ENCODE peak calls at places on chromosomes 12 and 14, in five cellular contexts. M is mesendoderm, N is GM23248, Z is HCT116, D is HepG2. S is an unnamed sample.
A peak's percentile ranks its signal among the peaks of the same experiment; 100 is the strongest.

GRCh38 chr12:127489055-127489454 is 777.9 kb upstream of the TMEM132C start:
- DNase-seq in M (peak; percentile 7), N (no peak), Z (no peak), D (peak; percentile 58), S (no peak)

GRCh38 chr14:44778562-44778961 is 183.2 kb downstream of the KLHL28 start:
- DNase-seq in M (peak; percentile 82), N (peak; percentile 45), Z (no peak), D (no peak), S (peak; percentile 55)

GRCh38 chr14:53840444-53840843 is 116.2 kb downstream of the BMP4 start:
- DNase-seq in M (no peak), N (no peak), Z (peak; percentile 82), D (peak; percentile 35), S (peak; percentile 96)

GRCh38 chr12:87365423-87365822 is 663.8 kb downstream of the C12orf50 start:
- DNase-seq in M (no peak), N (no peak), Z (no peak), D (no peak), S (no peak)

GRCh38 chr14:44833376-44833775 is 128.4 kb downstream of the KLHL28 start:
- DNase-seq in M (no peak), N (peak; percentile 77), Z (peak; percentile 24), D (no peak), S (peak; percentile 73)

GRCh38 chr12:112170376-112170775 is 45.0 kb downstream of the TRAFD1 start:
- DNase-seq in M (no peak), N (peak; percentile 61), Z (no peak), D (no peak), S (peak; percentile 44)

GRCh38 chr14:101575581-101575980 is 14.3 kb downstream of the DIO3 start:
- DNase-seq in M (peak; percentile 37), N (no peak), Z (no peak), D (no peak), S (no peak)

GRCh38 chr14:90518941-90519256 is 122.1 kb downstream of the CALM1 start:
- DNase-seq in M (peak; percentile 72), N (peak; percentile 36), Z (peak; percentile 37), D (peak; percentile 53), S (peak; percentile 52)

GRCh38 chr12:88375301-88375959 is 204.8 kb downstream of the KITLG start:
- DNase-seq in M (no peak), N (no peak), Z (no peak), D (no peak), S (no peak)

GRCh38 chr12:52331039-52331438 is 9.8 kb upstream of the KRT83 start:
- DNase-seq in M (no peak), N (no peak), Z (no peak), D (no peak), S (no peak)

GRCh38 chr14:75069021-75069810 is at the start of gene ZC2HC1C:
- DNase-seq in M (peak; percentile 95), N (peak; percentile 94), Z (peak; percentile 64), D (peak; percentile 89), S (peak; percentile 81)

GRCh38 chr14:67919259-67919658 is 99.7 kb downstream of the RAD51B start:
- DNase-seq in M (peak; percentile 38), N (no peak), Z (no peak), D (no peak), S (no peak)

GRCh38 chr12:1591543-1591942 is 2.8 kb downstream of the FBXL14 start:
- DNase-seq in M (peak; percentile 52), N (peak; percentile 30), Z (no peak), D (no peak), S (no peak)

GRCh38 chr12:26042645-26043044 is 82.2 kb downstream of the BHLHE41 start:
- DNase-seq in M (no peak), N (no peak), Z (no peak), D (no peak), S (no peak)

GRCh38 chr14:57066463-57066862 is 202.2 kb downstream of the EXOC5 start:
- DNase-seq in M (no peak), N (no peak), Z (no peak), D (no peak), S (no peak)

GRCh38 chr14:35384386-35385041 is 20.0 kb downstream of the NFKBIA start:
- DNase-seq in M (no peak), N (peak; percentile 98), Z (no peak), D (peak; percentile 68), S (no peak)

GRCh38 chr12:49903351-49903699 is 375 bp downstream of the FAIM2 start:
- DNase-seq in M (no peak), N (no peak), Z (no peak), D (no peak), S (no peak)

GRCh38 chr14:90677484-90678045 is 138.7 kb downstream of the TTC7B start:
- DNase-seq in M (no peak), N (peak; percentile 77), Z (no peak), D (no peak), S (peak; percentile 79)

DNA sequence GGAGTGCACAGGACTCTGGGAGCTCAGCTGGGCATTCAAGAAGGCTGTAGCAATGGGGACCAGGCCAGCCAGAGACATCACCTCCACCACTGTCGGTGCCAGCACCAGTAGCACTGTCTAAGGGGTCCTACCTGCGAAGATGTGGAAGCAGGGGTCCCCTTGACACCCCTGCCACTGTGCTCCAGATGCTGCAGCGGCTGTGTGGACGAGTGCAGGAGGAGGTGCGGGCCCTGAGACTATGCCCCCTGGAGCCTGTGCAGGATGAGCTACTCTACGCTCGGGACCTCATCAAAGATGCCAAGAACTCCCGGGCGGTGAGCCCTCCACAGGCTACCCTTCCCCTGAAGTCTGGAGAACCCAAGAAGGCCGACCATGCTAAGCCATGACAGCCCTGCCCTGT is 8.6 kb downstream of the CARMIL3 start:
- DNase-seq in M (no peak), N (no peak), Z (no peak), D (no peak), S (no peak)
- H3K79me2 ChIP-seq in M (no peaks in the 10 kb centered on the region), N (no peaks in the 10 kb centered on the region), Z (no peaks in the 10 kb centered on the region), D (no peaks in the 10 kb centered on the region), S (no peaks in the 10 kb centered on the region)

GRCh38 chr14:99520571-99521081 is 39.4 kb downstream of the CCNK start:
- DNase-seq in M (peak; percentile 56), N (no peak), Z (no peak), D (no peak), S (no peak)

GRCh38 chr14:99521176-99522024 is 40.2 kb downstream of the CCNK start:
- DNase-seq in M (no peak), N (no peak), Z (no peak), D (no peak), S (no peak)

GRCh38 chr14:99522457-99522891 is 41.3 kb downstream of the CCNK start:
- DNase-seq in M (peak; percentile 47), N (peak; percentile 89), Z (no peak), D (no peak), S (peak; percentile 60)

GRCh38 chr14:99522934-99523660 is 41.9 kb downstream of the CCNK start:
- DNase-seq in M (peak; percentile 65), N (no peak), Z (no peak), D (no peak), S (no peak)

GRCh38 chr14:99522025-99522401 is 40.8 kb downstream of the CCNK start:
- DNase-seq in M (no peak), N (no peak), Z (no peak), D (no peak), S (no peak)
- H3K79me2 ChIP-seq in M (no peaks in the 10 kb centered on the region), N (no peaks in the 10 kb centered on the region), Z (peaks cover 7% of the 10 kb centered on the region), D (peaks cover 6% of the 10 kb centered on the region), S (peaks cover 32% of the 10 kb centered on the region)

DNA sequence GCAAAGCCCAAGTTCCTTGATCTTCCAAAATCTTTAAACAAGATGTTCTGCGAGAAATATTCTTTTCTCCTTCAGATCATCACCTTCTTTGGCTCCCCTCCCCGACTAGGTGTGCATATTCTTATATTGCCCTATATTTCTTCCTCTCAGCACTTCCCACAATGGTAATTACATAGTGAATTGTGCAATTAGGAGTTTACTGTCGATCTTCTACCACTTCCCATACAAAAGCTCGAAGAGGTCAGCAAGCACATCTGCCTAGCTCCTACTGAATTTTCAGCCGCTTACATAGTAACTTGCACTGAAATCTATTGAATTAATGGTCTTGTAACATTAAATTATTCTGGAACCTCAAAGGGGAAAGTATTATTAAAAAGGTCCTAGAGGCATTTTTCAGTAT is 16.7 kb downstream of the OSBPL8 start:
- DNase-seq in M (no peak), N (no peak), Z (no peak), D (no peak), S (no peak)
- H3K79me2 ChIP-seq in M (peaks cover 13% of the 10 kb centered on the region), N (peaks cover 100% of the 10 kb centered on the region), Z (peaks cover 93% of the 10 kb centered on the region), D (peaks cover 62% of the 10 kb centered on the region), S (peaks cover 67% of the 10 kb centered on the region)

DNA sequence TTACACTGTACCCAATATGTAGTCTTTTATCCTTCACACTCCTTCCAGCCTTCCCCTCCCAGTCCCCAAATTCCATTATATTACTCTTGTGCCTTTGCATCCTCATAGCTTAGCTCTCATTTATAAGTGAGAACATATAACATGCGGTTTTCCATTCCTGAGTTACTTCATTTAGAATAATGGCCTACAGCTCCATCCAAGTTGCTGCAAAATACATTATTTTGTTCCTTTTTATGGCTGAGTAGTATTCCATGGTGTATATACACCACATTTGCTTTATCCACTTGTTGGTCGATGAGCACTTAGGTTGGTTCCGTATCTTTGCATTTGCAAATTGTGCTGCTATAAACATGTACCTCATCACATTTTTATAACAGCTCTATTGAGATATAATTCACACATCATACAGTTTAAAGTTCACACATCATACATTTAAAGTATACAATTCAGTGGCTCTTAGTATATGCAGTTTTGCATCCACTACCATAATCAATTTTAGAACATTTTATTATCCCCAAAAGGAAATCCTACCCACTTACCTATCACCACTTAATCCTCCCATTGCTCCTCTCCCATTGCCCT is 23.5 kb downstream of the RBMS2 start:
- DNase-seq in M (no peak), N (no peak), Z (no peak), D (no peak), S (no peak)
- H3K79me2 ChIP-seq in M (peaks cover 5% of the 10 kb centered on the region), N (peaks cover 99% of the 10 kb centered on the region), Z (peaks cover 67% of the 10 kb centered on the region), D (no peaks in the 10 kb centered on the region), S (peaks cover 22% of the 10 kb centered on the region)

DNA sequence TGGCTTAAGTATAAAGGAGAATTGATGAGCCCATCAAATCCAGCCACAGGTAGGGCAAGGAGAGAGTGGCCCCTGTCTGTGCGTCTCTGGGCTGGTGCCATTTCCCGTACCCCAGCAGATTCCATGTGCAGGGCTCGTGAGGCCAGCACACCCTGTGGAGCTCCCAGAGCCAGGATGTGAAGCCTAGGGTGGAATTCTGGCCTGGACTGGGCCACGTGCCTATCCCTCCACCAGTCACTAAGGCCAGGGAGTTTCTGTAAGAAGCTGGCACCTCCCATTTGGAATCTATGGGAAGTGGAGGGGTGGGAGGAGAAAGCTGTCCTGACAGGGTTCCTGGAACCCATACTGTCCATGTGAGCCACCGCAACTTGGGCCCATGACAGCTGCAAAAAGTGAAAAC is 148.5 kb downstream of the FOXN3 start:
- DNase-seq in M (peak; percentile 14), N (no peak), Z (no peak), D (no peak), S (no peak)
- H3K79me2 ChIP-seq in M (peaks cover 35% of the 10 kb centered on the region), N (peaks cover 7% of the 10 kb centered on the region), Z (no peaks in the 10 kb centered on the region), D (peaks cover 74% of the 10 kb centered on the region), S (no peaks in the 10 kb centered on the region)

GRCh38 chr14:65433157-65433556 is 20.6 kb downstream of the FUT8 start:
- DNase-seq in M (no peak), N (no peak), Z (no peak), D (no peak), S (no peak)
- H3K79me2 ChIP-seq in M (peaks cover 3% of the 10 kb centered on the region), N (peaks cover 95% of the 10 kb centered on the region), Z (peaks cover 13% of the 10 kb centered on the region), D (peaks cover 2% of the 10 kb centered on the region), S (peaks cover 100% of the 10 kb centered on the region)

GRCh38 chr12:123602651-123603195 is 824 bp downstream of the DDX55 start:
- DNase-seq in M (no peak), N (peak; percentile 58), Z (no peak), D (no peak), S (no peak)

GRCh38 chr12:123608192-123608591 is 6.3 kb downstream of the DDX55 start:
- DNase-seq in M (no peak), N (no peak), Z (no peak), D (no peak), S (no peak)

GRCh38 chr12:123601602-123602489 is at the start of gene DDX55:
- DNase-seq in M (peak; percentile 88), N (peak; percentile 94), Z (peak; percentile 64), D (peak; percentile 73), S (peak; percentile 86)

GRCh38 chr12:123607756-123608155 is 5.9 kb downstream of the DDX55 start:
- DNase-seq in M (no peak), N (no peak), Z (no peak), D (no peak), S (no peak)
- H3K79me2 ChIP-seq in M (peaks cover 29% of the 10 kb centered on the region), N (peaks cover 79% of the 10 kb centered on the region), Z (peaks cover 95% of the 10 kb centered on the region), D (peaks cover 29% of the 10 kb centered on the region), S (peaks cover 67% of the 10 kb centered on the region)

S was measured in PC-3.